ENCODE peak calls at places on chromosomes 4 and X, in eight cellular contexts. E is IMR-90, Y is cardiac muscle cell, H is astrocyte, W is fibroblast of villous mesenchyme, R is left ventricle myocardium inferior, P is brain microvascular endothelial cell, C is epithelial cell of esophagus. T is an unnamed sample.

GRCh38 chr4:110164856-110165255 is 33.6 kb downstream of the ELOVL6 start:
- DNase-seq in R (no peak), E (no peak), P (no peak), H (no peak), Y (no peak), C (peak), W (no peak), T (no peak)

GRCh38 chr4:156892695-156893211 is 78.8 kb downstream of the PDGFC start:
- DNase-seq in R (no peak), W (peak), P (no peak), Y (peak), E (no peak), H (peak), C (peak), T (no peak)

GRCh38 chr4:156884183-156884582 is 87.4 kb downstream of the PDGFC start:
- DNase-seq in P (no peak), H (no peak), R (no peak), E (no peak), Y (no peak), C (peak), W (no peak), T (no peak)

GRCh38 chrX:154734101-154734781 is 16.6 kb downstream of the GAB3 start:
- DNase-seq in E (peak), H (peak), P (peak), R (no peak), Y (no peak), C (peak), W (peak), T (peak)

GRCh38 chr4:167885872-167886271 is 206.5 kb upstream of the ANXA10 start:
- DNase-seq in H (no peak), P (no peak), W (no peak), E (peak), Y (no peak), C (peak), R (no peak), T (no peak)

GRCh38 chr4:158903472-158904043 is 134.7 kb downstream of the FNIP2 start:
- DNase-seq in P (no peak), Y (no peak), H (no peak), W (no peak), R (no peak), C (no peak), E (no peak), T (no peak)

GRCh38 chrX:14777484-14777883 is 95.4 kb downstream of the FANCB start:
- DNase-seq in E (peak), C (peak), Y (no peak), P (no peak), H (peak), R (no peak), W (peak), T (peak)

GRCh38 chrX:134406230-134406794 is 53.7 kb upstream of the HPRT1 start:
- DNase-seq in Y (peak), W (no peak), C (no peak), P (no peak), H (no peak), E (no peak), R (no peak), T (peak)

GRCh38 chr4:80370635-80371034 is 35.1 kb downstream of the CFAP299 start:
- DNase-seq in P (no peak), W (no peak), R (no peak), C (no peak), E (no peak), H (no peak), Y (no peak), T (no peak)

GRCh38 chr4:116358633-116359222 is 726.6 kb downstream of the TRAM1L1 start:
- DNase-seq in Y (peak), E (peak), R (no peak), H (peak), C (peak), W (peak), P (peak), T (peak)

GRCh38 chr4:1815997-1816860 is 23.1 kb downstream of the FGFR3 start:
- DNase-seq in E (no peak), W (no peak), R (no peak), H (no peak), C (no peak), Y (no peak), P (no peak), T (no peak)

GRCh38 chr4:156606444-156607197 is 365.0 kb downstream of the PDGFC start:
- DNase-seq in H (peak), E (peak), W (peak), C (peak), Y (no peak), R (no peak), P (peak), T (peak)

GRCh38 chrX:111100191-111100590 is 4.2 kb downstream of the PAK3 start:
- DNase-seq in C (peak), W (peak), H (no peak), P (no peak), E (peak), Y (peak), R (no peak), T (peak)

GRCh38 chrX:123236868-123237267 is 52.8 kb downstream of the GRIA3 start:
- DNase-seq in E (no peak), H (no peak), Y (no peak), R (no peak), C (no peak), W (no peak), P (no peak), T (no peak)

GRCh38 chr4:40003986-40004385 is 26.3 kb upstream of the PDS5A start:
- DNase-seq in E (peak), Y (no peak), P (peak), R (no peak), C (peak), H (peak), W (peak), T (peak)

GRCh38 chr4:3388461-3389185 is 53.1 kb upstream of the HGFAC start:
- DNase-seq in R (peak), E (peak), C (peak), W (peak), H (peak), P (peak), Y (peak), T (peak)

GRCh38 chr4:61877893-61878292 is 677.8 kb downstream of the ADGRL3 start:
- DNase-seq in C (no peak), R (no peak), H (no peak), P (no peak), E (no peak), Y (no peak), W (no peak), T (peak)

GRCh38 chrX:17588303-17588702 is 149.0 kb upstream of the SCML1 start:
- DNase-seq in W (no peak), H (peak), E (no peak), C (no peak), P (no peak), Y (no peak), R (no peak), T (no peak)

DNA sequence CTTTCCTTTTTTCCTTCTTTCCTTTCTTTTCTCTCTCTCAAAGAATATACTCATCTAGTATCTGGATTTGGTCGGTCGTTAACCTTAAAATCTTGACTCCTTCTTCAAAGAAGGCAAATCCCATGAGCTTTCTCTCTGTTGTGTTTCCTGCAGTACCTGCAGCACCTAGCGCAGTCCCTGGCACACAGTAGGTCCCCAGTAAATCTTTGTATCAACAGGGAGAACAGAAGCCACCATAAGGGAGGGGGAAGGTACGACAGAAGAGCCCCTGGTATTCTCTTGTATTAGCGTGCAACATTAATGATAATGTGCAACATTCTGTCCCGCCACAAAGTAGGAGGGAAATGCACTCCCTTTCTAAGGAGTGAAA is 133.5 kb downstream of the AMELX start:
- DNase-seq in Y (no peak), W (no peak), H (no peak), E (no peak), R (no peak), C (no peak), P (no peak), T (no peak)
- H3K4me3 ChIP-seq in Y (no peak), W (peak), H (no peak), E (peak), R (peak), C (no peak), P (peak), T (peak)

GRCh38 chrX:47723689-47724088 is 64.7 kb upstream of the UXT start:
- DNase-seq in H (no peak), R (no peak), Y (no peak), W (no peak), P (no peak), E (no peak), C (no peak), T (no peak)
- TF ChIP-seq CTCF in H (no peak), R (no peak), Y (no peak), W (no peak), P (no peak), E (no peak), C (no peak), T (no peak)

GRCh38 chrX:39613508-39613921 is 484.2 kb downstream of the BCOR start:
- DNase-seq in W (no peak), H (no peak), R (peak), P (no peak), Y (peak), C (no peak), E (no peak), T (peak)

GRCh38 chrX:39616098-39616729 is 481.5 kb downstream of the BCOR start:
- DNase-seq in Y (no peak), H (no peak), W (no peak), E (no peak), R (no peak), P (no peak), C (no peak), T (no peak)

GRCh38 chrX:39611468-39611867 is 486.3 kb downstream of the BCOR start:
- DNase-seq in Y (no peak), C (no peak), E (no peak), H (no peak), P (no peak), W (no peak), R (no peak), T (no peak)

GRCh38 chrX:39613997-39614679 is 483.6 kb downstream of the BCOR start:
- DNase-seq in W (no peak), R (no peak), C (no peak), P (no peak), E (no peak), Y (no peak), H (no peak), T (no peak)

DNA sequence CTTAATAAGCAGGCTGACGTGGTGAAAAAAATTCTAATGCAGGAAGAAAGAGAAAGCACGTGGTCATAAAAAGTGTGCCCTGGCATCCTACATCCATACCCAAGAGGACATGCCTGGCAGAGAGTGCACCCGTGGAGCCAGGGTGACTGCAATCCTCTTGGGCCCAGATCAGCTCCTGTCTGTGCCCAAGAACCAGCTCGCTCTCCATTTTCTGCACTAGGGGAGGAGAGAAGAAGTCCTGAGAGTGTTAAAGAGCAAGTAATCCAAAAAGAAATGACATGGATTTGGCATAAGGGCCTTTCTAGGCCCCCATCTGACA is 483.1 kb downstream of the BCOR start:
- DNase-seq in R (no peak), H (no peak), Y (no peak), P (no peak), W (no peak), C (no peak), E (no peak), T (no peak)
- H3K4me3 ChIP-seq in R (no peak), H (no peak), Y (no peak), P (no peak), W (no peak), C (no peak), E (no peak), T (no peak)

DNA sequence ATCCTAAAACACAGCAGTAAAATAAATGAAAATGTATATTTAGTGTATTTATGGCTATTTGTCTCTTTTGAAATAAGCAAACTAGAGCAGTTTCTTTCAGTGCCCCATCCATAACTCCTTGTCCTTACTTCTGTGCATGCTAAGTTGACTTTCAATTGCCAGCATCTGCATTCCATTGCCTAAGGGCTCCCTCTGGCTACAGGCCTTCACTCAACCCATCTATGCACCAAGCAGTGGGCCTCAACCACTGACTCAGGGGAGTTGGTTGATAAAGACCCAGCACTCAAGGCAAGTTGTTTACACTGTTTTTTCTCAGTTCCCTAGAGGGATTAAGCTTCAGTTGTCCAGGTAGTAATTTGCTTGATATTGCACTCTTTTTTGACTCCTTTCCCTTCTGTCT is 265.7 kb downstream of the IQCM start:
- DNase-seq in H (peak), C (peak), P (no peak), Y (peak), E (no peak), R (no peak), W (peak), T (peak)
- TF ChIP-seq CTCF in H (no peak), C (no peak), P (no peak), Y (no peak), E (no peak), R (peak), W (no peak), T (peak)

DNA sequence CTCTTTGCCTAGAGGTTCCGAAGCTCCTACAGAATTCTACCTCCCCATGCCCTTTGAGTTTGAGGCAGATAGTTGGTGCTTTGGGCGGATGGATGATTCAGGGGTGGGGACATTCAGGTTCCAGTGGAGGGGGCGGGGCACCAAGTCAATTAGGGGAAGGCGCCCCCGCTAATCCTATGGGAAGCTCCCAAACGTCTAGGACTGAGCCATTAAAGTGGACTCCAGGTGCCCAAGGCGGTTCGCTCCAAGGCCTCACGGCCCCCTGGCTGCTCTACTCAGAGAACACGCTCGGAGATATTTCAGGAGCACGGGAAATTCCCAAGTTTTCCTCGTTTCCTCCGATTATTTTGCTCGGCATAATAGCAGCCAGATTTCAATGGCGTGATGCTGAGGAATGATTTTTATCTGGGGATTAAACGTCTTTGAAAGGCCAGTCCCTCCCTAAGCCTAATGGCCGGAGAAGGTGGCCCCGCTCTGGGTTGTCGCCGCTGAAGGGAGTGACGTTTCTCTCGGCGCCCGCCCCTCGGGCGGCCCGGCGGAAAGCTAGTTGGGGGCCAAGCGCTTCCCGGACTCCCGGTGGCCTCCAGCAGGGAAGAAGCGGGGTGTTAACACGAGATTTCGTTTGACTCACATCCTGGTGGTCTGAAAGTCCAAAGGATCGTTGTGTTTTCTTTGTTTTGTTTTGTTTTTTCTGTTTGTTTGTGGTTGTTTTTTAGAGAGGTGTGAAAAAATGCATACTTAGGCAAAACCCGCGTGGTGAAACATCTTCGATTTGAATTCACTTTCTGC is 1.5 kb downstream of the MSX1 start:
- DNase-seq in C (no peak), W (peak), Y (no peak), P (peak), E (peak), H (no peak), R (peak), T (peak)
- H3K4me3 ChIP-seq in C (no peak), W (peak), Y (peak), P (peak), E (peak), H (peak), R (peak), T (peak)

GRCh38 chr4:112247021-112247420 is 15.4 kb downstream of the AP1AR start:
- DNase-seq in R (no peak), H (no peak), Y (no peak), E (no peak), C (no peak), P (no peak), W (no peak), T (no peak)

GRCh38 chr4:112251044-112251632 is 19.6 kb downstream of the AP1AR start:
- DNase-seq in H (no peak), P (no peak), E (no peak), Y (no peak), R (no peak), W (no peak), C (peak), T (no peak)

DNA sequence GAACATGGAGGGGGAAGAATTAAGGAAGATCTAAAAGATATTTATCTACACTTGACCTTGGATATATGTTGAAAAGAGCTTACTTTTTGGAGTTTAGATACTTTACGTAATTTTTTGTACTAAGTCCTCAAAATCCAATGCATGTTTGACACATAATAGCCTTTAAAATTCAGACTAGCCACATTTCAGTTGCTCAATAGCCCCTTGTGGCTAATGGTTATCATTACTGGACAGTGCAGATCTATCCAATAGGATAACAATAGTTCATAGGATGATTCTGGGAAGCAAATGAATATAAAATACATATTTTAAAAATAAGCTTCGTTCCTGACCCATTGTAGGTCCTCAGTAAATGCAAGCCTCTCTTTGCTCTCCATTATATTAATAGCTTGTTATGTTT is 13.8 kb downstream of the AP1AR start:
- DNase-seq in W (peak), H (no peak), C (no peak), P (no peak), Y (no peak), E (peak), R (no peak), T (peak)
- TF ChIP-seq CTCF in W (peak), H (peak), C (no peak), P (peak), Y (peak), E (no peak), R (no peak), T (peak)

GRCh38 chr4:77007358-77008230 is 58.0 kb downstream of the SEPTIN11 start:
- DNase-seq in E (peak), W (peak), R (no peak), H (peak), Y (no peak), P (peak), C (peak), T (peak)
- H3K4me3 ChIP-seq in E (no peak), W (no peak), R (no peak), H (no peak), Y (no peak), P (no peak), C (no peak), T (peak)

T was measured in fibroblast of pulmonary artery.